ENCODE peak calls at places on chromosomes 13 and 19, in six cellular contexts. Q, A, F, B, J and V are unnamed samples. For H3K4me1, the result is how much of the 10 kb centered on the place peaks cover.

GRCh38 chr13:42807236-42807635 is 25.9 kb downstream of the FAM216B start:
- DNase-seq in Q (no peak), F (no peak), B (no peak), J (no peak), A (no peak), V (no peak)

GRCh38 chr19:49498475-49498874 is 2.2 kb downstream of the RPS11 start:
- DNase-seq in J (no peak), F (no peak), B (no peak), A (no peak), Q (no peak), V (no peak)

GRCh38 chr13:50214514-50214913 is 199.3 kb downstream of the KCNRG start:
- DNase-seq in F (no peak), B (no peak), A (no peak), Q (no peak), J (no peak), V (no peak)

GRCh38 chr19:9622531-9622930 is 1.5 kb upstream of the ZNF561 start:
- DNase-seq in Q (no peak), A (no peak), F (no peak), J (peak), B (peak), V (no peak)

GRCh38 chr13:24654741-24655140 is 25.5 kb upstream of the ATP12A start:
- DNase-seq in F (no peak), A (no peak), B (no peak), J (peak), Q (no peak), V (no peak)

GRCh38 chr19:947707-948533 is 22.1 kb downstream of the ARID3A start:
- DNase-seq in F (peak), Q (no peak), J (no peak), B (no peak), A (peak), V (peak)

GRCh38 chr19:34502582-34503545 is 21.3 kb downstream of the WTIP start:
- DNase-seq in Q (no peak), A (no peak), J (no peak), B (peak), F (no peak), V (no peak)

GRCh38 chr13:62747629-62748028 is 1332.0 kb upstream of the PCDH20 start:
- DNase-seq in B (no peak), A (no peak), F (no peak), Q (no peak), J (peak), V (no peak)

GRCh38 chr19:40747536-40747935 is 2.7 kb downstream of the ACTMAP start:
- DNase-seq in F (no peak), J (no peak), B (no peak), Q (no peak), A (no peak), V (no peak)
- H3K4me1 ChIP-seq in F (under half), J (under half), B (under half), Q (under half), A (under half), V (under half)

DNA sequence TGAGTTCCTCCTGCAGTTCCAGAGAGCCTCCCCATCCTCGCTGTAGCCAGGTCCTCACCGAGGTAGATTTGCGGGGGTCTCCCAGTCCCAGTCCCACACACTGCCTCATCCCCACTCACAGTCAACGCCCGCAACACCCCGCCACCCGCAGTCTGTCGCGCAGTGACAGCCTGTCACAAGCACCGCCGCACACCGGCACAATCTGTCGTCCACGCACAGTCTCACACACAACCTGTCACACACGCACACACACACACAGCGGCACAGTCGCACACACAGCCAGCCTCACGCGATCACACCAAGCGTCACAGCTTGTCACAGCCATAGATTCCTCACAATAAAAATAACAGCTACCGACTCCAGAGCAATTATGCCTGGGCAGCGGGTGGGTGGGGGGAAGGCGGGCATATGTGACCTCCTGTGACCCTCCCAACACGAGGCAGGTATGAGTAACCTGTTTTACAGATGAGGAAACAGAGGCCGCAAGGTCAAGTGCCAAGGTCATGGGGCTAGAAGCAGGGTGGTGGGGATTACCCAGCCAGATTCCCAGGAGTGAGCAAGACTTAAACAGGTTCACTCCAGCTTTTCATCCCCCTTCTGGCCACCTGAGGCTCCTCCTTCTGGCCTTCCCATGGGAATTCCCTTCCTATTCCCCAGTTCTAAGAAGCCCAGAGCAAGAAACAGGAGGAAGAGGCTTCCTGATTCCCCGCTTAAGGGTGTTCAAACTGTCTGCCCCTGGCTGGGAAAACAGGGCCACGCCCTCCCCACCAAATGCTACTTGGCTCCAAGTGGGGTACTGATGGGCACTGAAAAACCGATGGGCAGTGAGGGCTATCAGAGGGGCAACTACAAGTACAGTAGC is 13.9 kb downstream of the NFIX start:
- DNase-seq in F (no peak), A (no peak), J (no peak), B (no peak), Q (peak), V (no peak)
- H3K4me1 ChIP-seq in F (half or more), A (half or more), J (under half), B (half or more), Q (half or more), V (half or more)

GRCh38 chr13:48249018-48249417 is 16.0 kb downstream of the ITM2B start:
- DNase-seq in A (no peak), J (no peak), Q (no peak), B (no peak), F (no peak), V (no peak)
- H3K4me1 ChIP-seq in A (half or more), J (under half), Q (under half), B (under half), F (half or more), V (half or more)

GRCh38 chr19:38839816-38840582 is 8.4 kb upstream of the ECH1 start:
- DNase-seq in B (no peak), A (peak), Q (no peak), F (no peak), J (peak), V (no peak)

GRCh38 chr19:38841180-38841766 is 8.5 kb downstream of the HNRNPL start:
- DNase-seq in F (no peak), A (peak), Q (no peak), B (no peak), J (no peak), V (no peak)

GRCh38 chr19:38838986-38839761 is 7.6 kb upstream of the ECH1 start:
- DNase-seq in A (peak), J (no peak), Q (no peak), B (no peak), F (no peak), V (no peak)

GRCh38 chr19:38841787-38842438 is 7.9 kb downstream of the HNRNPL start:
- DNase-seq in Q (no peak), F (no peak), J (no peak), A (peak), B (no peak), V (no peak)

DNA sequence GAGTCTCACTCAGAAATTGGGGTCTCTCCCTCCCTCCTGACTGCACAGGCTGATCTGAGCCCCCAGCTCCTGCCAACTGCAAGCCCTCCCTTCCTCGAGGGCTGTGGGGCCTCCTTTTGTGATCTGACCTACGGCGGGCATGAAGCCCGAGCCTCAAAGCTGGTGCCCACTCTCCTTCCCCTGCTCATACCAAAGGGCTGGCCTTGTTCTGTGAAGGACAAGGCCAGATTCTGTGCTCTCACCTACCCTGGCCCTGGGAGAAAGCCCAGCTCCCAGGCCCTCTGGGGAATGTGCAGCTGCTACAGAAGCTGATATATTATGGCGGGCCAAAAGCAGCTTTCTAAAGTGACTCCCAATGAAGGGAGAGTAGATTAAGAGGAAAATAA is 9.0 kb upstream of the ECH1 start:
- DNase-seq in Q (no peak), J (no peak), F (no peak), A (peak), B (no peak), V (peak)
- H3K4me1 ChIP-seq in Q (under half), J (under half), F (under half), A (half or more), B (under half), V (half or more)

GRCh38 chr13:40980466-40980865 is 38.6 kb downstream of the ELF1 start:
- DNase-seq in B (no peak), J (no peak), F (no peak), Q (no peak), A (no peak), V (no peak)
- H3K4me1 ChIP-seq in B (under half), J (under half), F (half or more), Q (under half), A (under half), V (half or more)

DNA sequence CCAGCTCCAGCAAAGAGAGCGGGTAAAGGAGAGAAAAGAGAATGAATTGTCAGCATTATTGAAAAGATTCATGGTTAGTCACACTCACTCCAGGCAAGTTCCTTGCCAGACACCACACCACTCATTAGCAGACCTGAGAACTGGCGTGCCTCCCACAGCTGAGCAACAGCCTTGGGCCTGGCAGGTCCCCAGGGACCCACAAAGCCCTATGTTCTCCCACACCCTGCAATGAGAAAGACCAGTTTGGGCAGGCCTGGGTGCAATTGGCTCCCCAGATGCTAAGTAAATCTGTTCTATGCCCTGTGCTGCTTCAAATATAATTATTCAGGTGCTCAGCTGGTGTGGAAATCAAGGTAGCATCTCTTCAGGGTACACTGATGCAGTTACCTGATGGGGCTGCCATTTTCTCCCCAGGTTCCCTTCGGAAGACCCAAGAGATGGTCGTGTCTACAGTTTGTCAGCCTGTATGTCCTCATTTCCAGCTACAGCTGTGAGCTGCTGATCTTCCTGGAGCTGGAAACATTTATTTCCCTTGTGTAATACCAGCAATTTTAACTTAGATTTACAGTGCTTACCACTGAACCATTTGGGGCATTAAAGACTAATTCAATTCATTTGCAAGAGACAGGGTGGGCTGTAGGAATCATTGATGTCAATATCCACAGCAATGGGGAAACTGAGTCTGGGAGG is 405.0 kb downstream of the COG6 start:
- DNase-seq in B (peak), F (peak), A (peak), J (peak), Q (peak), V (peak)
- H3K4me1 ChIP-seq in B (under half), F (under half), A (under half), J (under half), Q (under half), V (under half)

GRCh38 chr13:41465965-41466364 is 8.6 kb downstream of the RGCC start:
- DNase-seq in B (no peak), A (no peak), Q (no peak), J (no peak), F (no peak), V (no peak)

GRCh38 chr13:41465215-41465907 is 8.0 kb downstream of the RGCC start:
- DNase-seq in A (peak), B (peak), J (peak), Q (no peak), F (peak), V (no peak)

GRCh38 chr13:41468631-41469030 is 11.3 kb downstream of the RGCC start:
- DNase-seq in B (no peak), J (no peak), Q (no peak), F (no peak), A (no peak), V (no peak)

GRCh38 chr13:41470187-41470586 is 12.8 kb downstream of the RGCC start:
- DNase-seq in B (no peak), J (no peak), Q (no peak), F (no peak), A (no peak), V (no peak)

DNA sequence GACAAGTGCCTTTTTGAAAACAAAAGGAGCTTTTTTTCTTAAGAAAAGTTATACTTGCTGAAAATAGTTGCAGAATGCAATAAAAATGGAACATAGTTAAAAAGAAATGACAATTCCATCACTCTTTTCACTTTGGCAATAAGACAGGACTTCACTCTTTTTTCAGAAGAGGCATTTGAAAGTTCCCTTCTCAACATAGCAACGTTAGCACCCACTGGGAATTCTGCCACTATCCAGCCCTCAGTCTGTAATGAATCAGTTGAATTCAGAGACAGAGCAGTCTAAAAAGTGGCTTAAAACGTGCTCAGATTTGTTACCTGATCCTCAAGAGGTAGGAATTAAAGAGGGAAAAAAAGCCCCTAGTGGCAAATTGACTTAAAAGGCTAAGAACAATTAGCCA is 10.2 kb downstream of the RGCC start:
- DNase-seq in F (no peak), B (no peak), Q (no peak), J (no peak), A (no peak), V (no peak)
- H3K4me1 ChIP-seq in F (under half), B (under half), Q (under half), J (under half), A (under half), V (under half)

GRCh38 chr19:13981988-13982501 is 24.1 kb downstream of the RFX1 start:
- DNase-seq in B (no peak), A (no peak), F (no peak), Q (no peak), J (no peak), V (no peak)
- H3K4me1 ChIP-seq in B (under half), A (under half), F (under half), Q (under half), J (under half), V (under half)

GRCh38 chr19:16226184-16226591 is 28.5 kb downstream of the AP1M1 start:
- DNase-seq in J (no peak), B (no peak), Q (no peak), F (no peak), A (peak), V (no peak)

GRCh38 chr19:16229322-16229641 is 31.6 kb downstream of the AP1M1 start:
- DNase-seq in B (no peak), F (no peak), A (peak), J (no peak), Q (no peak), V (no peak)

GRCh38 chr19:16227837-16228636 is 30.3 kb downstream of the AP1M1 start:
- DNase-seq in A (peak), F (no peak), J (no peak), B (no peak), Q (no peak), V (no peak)

GRCh38 chr19:16226878-16227836 is 29.4 kb downstream of the AP1M1 start:
- DNase-seq in B (no peak), J (no peak), A (peak), F (no peak), Q (no peak), V (no peak)

GRCh38 chr19:16228637-16229321 is 31.1 kb downstream of the AP1M1 start:
- DNase-seq in B (no peak), Q (no peak), A (no peak), J (no peak), F (no peak), V (no peak)
- H3K4me1 ChIP-seq in B (under half), Q (under half), A (under half), J (under half), F (under half), V (under half)